ENCODE peak calls at places on chromosome 12, in nine cellular contexts. M, I, C, T, Y, R, P, S and X are unnamed samples.

GRCh38 chr12:13339538-13339937 is 143.0 kb downstream of the EMP1 start:
- DNase-seq in I (no peak), T (no peak), C (no peak), R (no peak), S (no peak), Y (no peak), P (no peak), M (no peak), X (peak; percentile 96)

GRCh38 chr12:106866426-106867080 is 89.2 kb upstream of the TMEM263 start:
- DNase-seq in Y (no peak), I (no peak), R (no peak), T (peak; percentile 24), M (no peak), C (no peak), P (no peak), S (no peak), X (peak; percentile 28)

GRCh38 chr12:116691205-116691604 is 46.7 kb downstream of the SPRING1 start:
- DNase-seq in R (no peak), S (no peak), T (no peak), M (no peak), I (no peak), P (no peak), C (no peak), Y (no peak), X (no peak)

GRCh38 chr12:107903377-107904061 is 129.0 kb downstream of the ASCL4 start:
- DNase-seq in P (no peak), Y (peak; percentile 46), M (peak; percentile 81), I (peak; percentile 90), R (peak; percentile 46), S (peak; percentile 96), T (peak; percentile 9), C (peak; percentile 76), X (no peak)

GRCh38 chr12:86727151-86727550 is 471.0 kb upstream of the MGAT4C start:
- DNase-seq in I (no peak), Y (no peak), T (peak; percentile 48), S (no peak), C (no peak), R (no peak), M (no peak), P (no peak), X (peak; percentile 69)

GRCh38 chr12:13465641-13466040 is 269.1 kb downstream of the EMP1 start:
- DNase-seq in P (no peak), R (no peak), C (no peak), S (no peak), T (peak; percentile 17), I (no peak), Y (no peak), M (no peak), X (peak; percentile 78)

GRCh38 chr12:111034911-111035577 is 114.7 kb upstream of the MYL2 start:
- DNase-seq in S (no peak), C (no peak), I (no peak), Y (peak; percentile 41), M (no peak), R (no peak), T (no peak), P (no peak), X (no peak)

GRCh38 chr12:49627752-49628360 is 4.5 kb downstream of the PRPF40B start:
- DNase-seq in S (no peak), M (no peak), T (peak; percentile 46), R (no peak), Y (no peak), P (no peak), I (no peak), C (no peak), X (peak; percentile 74)

GRCh38 chr12:11986165-11986564 is 84.6 kb upstream of the BCL2L14 start:
- DNase-seq in M (no peak), Y (no peak), I (no peak), S (no peak), C (no peak), R (no peak), P (no peak), T (no peak), X (no peak)

GRCh38 chr12:673849-674248 is 10.6 kb upstream of the NINJ2 start:
- DNase-seq in S (no peak), C (no peak), P (no peak), R (no peak), T (no peak), M (no peak), Y (no peak), I (no peak), X (no peak)

GRCh38 chr12:8033153-8034044 is 883 bp downstream of the FOXJ2 start:
- DNase-seq in P (no peak), S (no peak), C (no peak), M (peak; percentile 19), I (peak; percentile 65), R (peak; percentile 35), Y (peak; percentile 42), T (peak; percentile 40), X (peak; percentile 50)

GRCh38 chr12:3119745-3120660 is 42.8 kb downstream of the TSPAN9 start:
- DNase-seq in I (no peak), Y (no peak), S (peak; percentile 84), T (peak; percentile 59), M (no peak), P (no peak), C (no peak), R (no peak), X (peak; percentile 30)

GRCh38 chr12:22658214-22658613 is 33.2 kb downstream of the ETNK1 start:
- DNase-seq in P (no peak), R (no peak), C (no peak), Y (no peak), M (no peak), I (no peak), T (peak; percentile 10), S (no peak), X (peak; percentile 95)

GRCh38 chr12:31742891-31743290 is 14.1 kb upstream of the AMN1 start:
- DNase-seq in T (no peak), M (peak; percentile 38), C (peak; percentile 79), Y (no peak), I (no peak), P (no peak), S (no peak), R (no peak), X (no peak)

GRCh38 chr12:97685360-97685759 is 222.8 kb downstream of the RMST start:
- DNase-seq in M (no peak), S (no peak), C (no peak), I (no peak), R (no peak), Y (no peak), P (no peak), T (no peak), X (no peak)

GRCh38 chr12:53493610-53494391 is 5.5 kb downstream of the MAP3K12 start:
- DNase-seq in M (no peak), Y (no peak), T (no peak), P (no peak), R (no peak), S (no peak), I (no peak), C (no peak), X (no peak)

GRCh38 chr12:124077730-124078129 is 104.7 kb downstream of the ZNF664 start:
- DNase-seq in T (no peak), P (no peak), C (no peak), R (no peak), S (no peak), Y (no peak), M (no peak), I (no peak), X (no peak)

GRCh38 chr12:61574339-61574738 is 685.9 kb upstream of the USP15 start:
- DNase-seq in P (no peak), Y (no peak), R (no peak), S (no peak), I (no peak), M (no peak), C (no peak), T (no peak), X (no peak)

GRCh38 chr12:100877776-100878175 is 83.2 kb downstream of the ANO4 start:
- DNase-seq in Y (no peak), S (no peak), C (no peak), M (no peak), T (no peak), R (no peak), I (no peak), P (no peak), X (peak; percentile 4)

GRCh38 chr12:52079576-52080402 is at the start of gene SMIM41:
- DNase-seq in I (no peak), C (no peak), P (no peak), S (peak; percentile 89), T (no peak), R (no peak), M (no peak), Y (no peak), X (no peak)

GRCh38 chr12:78797201-78797931 is 67.2 kb upstream of the SYT1 start:
- DNase-seq in S (no peak), M (no peak), Y (no peak), R (no peak), T (no peak), P (no peak), C (no peak), I (no peak), X (peak; percentile 71)

GRCh38 chr12:90888316-90888715 is 66.7 kb downstream of the CCER1 start:
- DNase-seq in I (no peak), R (no peak), T (no peak), S (no peak), M (no peak), P (no peak), Y (no peak), C (no peak), X (peak; percentile 23)

GRCh38 chr12:17148706-17149105 is 542.7 kb upstream of the LMO3 start:
- DNase-seq in P (no peak), M (no peak), T (no peak), Y (no peak), R (no peak), C (no peak), S (no peak), I (no peak), X (no peak)

GRCh38 chr12:126936181-126936851 is 1330.7 kb upstream of the TMEM132C start:
- DNase-seq in P (no peak), T (no peak), C (no peak), M (peak; percentile 51), S (peak; percentile 10), Y (no peak), I (no peak), R (no peak), X (no peak)

GRCh38 chr12:131604859-131605258 is 106.0 kb upstream of the SFSWAP start:
- DNase-seq in C (no peak), Y (no peak), I (no peak), T (no peak), S (no peak), R (no peak), P (no peak), M (no peak), X (no peak)

GRCh38 chr12:110565919-110566871 is 16.9 kb downstream of the PPTC7 start:
- DNase-seq in I (no peak), C (no peak), T (no peak), M (no peak), S (no peak), R (no peak), P (no peak), Y (no peak), X (no peak)